ENCODE peak calls at places on chromosomes 11 and 22, in six cellular contexts. A, F, E, U, M and L are unnamed samples.

GRCh38 chr11:118462178-118462577 is 25.9 kb downstream of the KMT2A start:
- DNase-seq in E (no peak), A (no peak), U (no peak), F (no peak), M (no peak), L (no peak)

GRCh38 chr11:96341237-96342130 is 1.5 kb downstream of the MAML2 start:
- DNase-seq in U (peak), M (peak), E (peak), A (peak), F (peak), L (peak)

GRCh38 chr11:86091566-86091965 is 22.7 kb upstream of the PICALM start:
- DNase-seq in M (no peak), A (peak), U (no peak), F (no peak), E (peak), L (peak)

GRCh38 chr22:43798492-43798891 is 13.6 kb downstream of the EFCAB6 start:
- DNase-seq in A (peak), U (no peak), F (no peak), M (no peak), E (no peak), L (no peak)

GRCh38 chr11:79201637-79202347 is 239.0 kb downstream of the TENM4 start:
- DNase-seq in E (no peak), U (no peak), A (no peak), M (no peak), F (no peak), L (no peak)

GRCh38 chr22:22884010-22884887 is 3.4 kb upstream of the IGLL5 start:
- DNase-seq in U (no peak), F (peak), E (peak), M (peak), A (peak), L (peak)

GRCh38 chr22:24516301-24516737 is 21.2 kb downstream of the UPB1 start:
- DNase-seq in A (peak), E (peak), M (no peak), U (peak), F (no peak), L (peak)

GRCh38 chr11:64667154-64667745 is 55.7 kb downstream of the NRXN2 start:
- DNase-seq in F (no peak), U (no peak), E (no peak), M (no peak), A (no peak), L (no peak)

GRCh38 chr11:71998061-71998460 is 648 bp upstream of the IL18BP start:
- DNase-seq in M (no peak), U (no peak), F (no peak), A (no peak), E (no peak), L (no peak)

GRCh38 chr11:86591631-86592030 is 80.8 kb downstream of the ME3 start:
- DNase-seq in E (no peak), U (no peak), M (no peak), A (no peak), F (no peak), L (no peak)

GRCh38 chr22:17754233-17754925 is 19.9 kb downstream of the BID start:
- DNase-seq in A (no peak), F (no peak), U (no peak), E (no peak), M (no peak), L (no peak)

GRCh38 chr11:290621-291231 is 1.8 kb downstream of the PGGHG start:
- DNase-seq in U (peak), M (peak), A (no peak), E (no peak), F (no peak), L (no peak)

GRCh38 chr11:126917531-126918204 is 82.9 kb downstream of the KIRREL3 start:
- DNase-seq in U (no peak), E (peak), M (no peak), A (peak), F (no peak), L (peak)

GRCh38 chr22:35782504-35782903 is 64.8 kb downstream of the APOL5 start:
- DNase-seq in E (peak), M (no peak), F (no peak), U (no peak), A (no peak), L (no peak)

GRCh38 chr11:76592961-76593360 is 77.6 kb downstream of the LRRC32 start:
- DNase-seq in E (no peak), F (no peak), M (no peak), A (no peak), U (no peak), L (no peak)

GRCh38 chr11:69295079-69295994 is 1.4 kb downstream of the MYEOV start:
- DNase-seq in M (no peak), A (no peak), E (no peak), U (no peak), F (no peak), L (no peak)

GRCh38 chr22:27108425-27109114 is 451.2 kb downstream of the MIAT start:
- DNase-seq in F (no peak), A (no peak), U (no peak), M (peak), E (peak), L (peak)

GRCh38 chr22:26949193-26949592 is 291.8 kb downstream of the MIAT start:
- DNase-seq in M (no peak), E (peak), U (no peak), A (peak), F (no peak), L (peak)

GRCh38 chr11:67544591-67545242 is 21.5 kb upstream of the CABP2 start:
- DNase-seq in F (no peak), U (no peak), E (peak), M (no peak), A (no peak), L (no peak)

GRCh38 chr11:127925430-127925829 is 661.9 kb downstream of the ETS1 start:
- DNase-seq in M (no peak), F (no peak), U (no peak), E (no peak), A (peak), L (peak)

GRCh38 chr22:36397081-36397766 is 9.5 kb upstream of the MYH9 start:
- DNase-seq in E (peak), U (no peak), F (no peak), M (no peak), A (peak), L (peak)

GRCh38 chr22:43726296-43726695 is 85.8 kb downstream of the EFCAB6 start:
- DNase-seq in M (no peak), F (no peak), A (peak), E (no peak), U (no peak), L (peak)

GRCh38 chr11:88535916-88536547 is 198.5 kb upstream of the CTSC start:
- DNase-seq in U (no peak), E (peak), A (peak), F (no peak), M (no peak), L (peak)

GRCh38 chr11:21866781-21867180 is 326.1 kb upstream of the ANO5 start:
- DNase-seq in E (no peak), A (no peak), U (no peak), M (no peak), F (no peak), L (no peak)

GRCh38 chr22:33861216-33861875 is 58.9 kb downstream of the LARGE1 start:
- DNase-seq in M (no peak), E (no peak), A (no peak), F (no peak), U (no peak), L (no peak)

GRCh38 chr11:8988329-8989234 is 15.2 kb downstream of the NRIP3 start:
- DNase-seq in E (no peak), F (no peak), M (no peak), U (no peak), A (peak), L (peak)

GRCh38 chr11:134728186-134728585 is 316.1 kb upstream of the B3GAT1 start:
- DNase-seq in A (no peak), M (no peak), F (no peak), U (no peak), E (no peak), L (no peak)

GRCh38 chr22:25183959-25184619 is 15.6 kb upstream of the CRYBB3 start:
- DNase-seq in E (no peak), M (no peak), A (no peak), F (no peak), U (peak), L (no peak)

GRCh38 chr11:39745401-39745800 is 1714.1 kb downstream of the LRRC4C start:
- DNase-seq in E (no peak), M (no peak), U (no peak), A (no peak), F (no peak), L (no peak)

GRCh38 chr11:81644239-81644840 is 1089.3 kb downstream of the FAM181B start:
- DNase-seq in A (peak), U (no peak), F (no peak), M (no peak), E (peak), L (peak)

GRCh38 chr11:61766353-61766841 is 14.0 kb downstream of the MYRF start:
- DNase-seq in M (no peak), E (peak), F (no peak), U (peak), A (peak), L (peak)

GRCh38 chr11:131064373-131064991 is 148.2 kb upstream of the SNX19 start:
- DNase-seq in A (peak), F (no peak), E (peak), M (peak), U (no peak), L (peak)

GRCh38 chr11:3837793-3838192 is 3.0 kb downstream of the RHOG start:
- DNase-seq in M (no peak), E (peak), F (peak), A (no peak), U (peak), L (peak)

GRCh38 chr11:17063171-17064002 is 14.1 kb downstream of the RPS13 start:
- DNase-seq in M (no peak), F (no peak), A (peak), U (peak), E (peak), L (peak)

GRCh38 chr22:35977136-35977535 is 51.5 kb downstream of the RBFOX2 start:
- DNase-seq in A (peak), F (no peak), E (no peak), M (no peak), U (no peak), L (no peak)

GRCh38 chr22:30031328-30031727 is 48.9 kb upstream of the HORMAD2 start:
- DNase-seq in E (peak), M (no peak), A (no peak), U (no peak), F (no peak), L (no peak)

GRCh38 chr11:76783901-76784813 is 1.0 kb downstream of the TSKU start:
- DNase-seq in E (peak), F (peak), A (peak), M (peak), U (peak), L (peak)

GRCh38 chr11:61042961-61043540 is 59.2 kb upstream of the CD5 start:
- DNase-seq in F (no peak), E (no peak), A (no peak), U (no peak), M (no peak), L (no peak)

GRCh38 chr22:24319451-24319850 is 48.8 kb downstream of the SPECC1L start:
- DNase-seq in F (no peak), A (peak), E (no peak), M (no peak), U (no peak), L (peak)

DNA sequence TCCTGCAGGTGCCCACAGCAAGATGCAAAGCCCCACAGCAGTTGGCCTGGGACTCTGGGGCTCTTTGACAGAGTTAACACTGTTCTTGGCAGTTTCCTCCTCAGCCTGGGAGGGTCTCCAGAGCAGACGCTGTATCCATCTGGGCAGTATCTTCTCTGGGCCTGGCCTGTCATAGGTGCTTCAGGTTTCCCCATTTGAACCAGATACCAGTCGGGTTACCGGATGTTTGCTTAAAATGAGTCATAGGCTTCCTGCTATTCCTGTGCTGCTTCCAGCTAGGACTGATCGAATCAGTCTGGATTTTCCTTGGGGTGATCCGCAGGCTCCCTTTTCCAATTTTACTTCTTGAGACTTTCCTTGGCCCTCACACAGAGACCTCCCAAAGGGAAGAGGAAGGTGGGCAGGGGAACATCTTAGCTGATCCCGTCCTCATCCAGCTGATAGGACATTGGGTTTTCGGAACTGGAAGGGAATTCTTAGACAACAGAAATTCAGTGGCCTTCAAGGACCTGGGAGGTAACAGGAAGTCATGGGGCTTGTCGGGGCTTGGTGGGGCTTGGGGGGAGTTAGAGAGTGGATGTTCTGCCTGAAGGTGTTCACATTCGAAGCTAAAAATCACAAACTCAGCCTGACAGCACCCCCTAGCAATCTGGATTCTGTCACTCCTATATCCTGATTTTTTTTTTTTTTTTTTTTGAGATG is 2.4 kb upstream of the RANGAP1 start:
- DNase-seq in A (peak), U (no peak), F (no peak), M (peak), E (peak), L (peak)
- H3K4me3 ChIP-seq in A (no peak), U (no peak), F (no peak), M (no peak), E (no peak), L (no peak)

GRCh38 chr11:2171531-2171930 is at the start of gene TH:
- DNase-seq in U (no peak), M (no peak), E (no peak), A (no peak), F (no peak), L (no peak)

GRCh38 chr11:2172676-2173075 is 1.1 kb upstream of the TH start:
- DNase-seq in F (no peak), M (no peak), A (no peak), U (no peak), E (no peak), L (no peak)

GRCh38 chr11:2173761-2174160 is 2.1 kb upstream of the TH start:
- DNase-seq in U (no peak), A (no peak), F (no peak), E (no peak), M (no peak), L (no peak)

GRCh38 chr11:2174361-2174760 is 2.7 kb upstream of the TH start:
- DNase-seq in U (no peak), F (no peak), E (no peak), M (no peak), A (no peak), L (no peak)

GRCh38 chr11:2173150-2173693 is 1.6 kb upstream of the TH start:
- DNase-seq in M (no peak), A (no peak), U (no peak), F (no peak), E (no peak), L (no peak)
- TF ChIP-seq CTCF in M (no peak), A (peak), U (peak), F (no peak), E (peak), L (peak)

DNA sequence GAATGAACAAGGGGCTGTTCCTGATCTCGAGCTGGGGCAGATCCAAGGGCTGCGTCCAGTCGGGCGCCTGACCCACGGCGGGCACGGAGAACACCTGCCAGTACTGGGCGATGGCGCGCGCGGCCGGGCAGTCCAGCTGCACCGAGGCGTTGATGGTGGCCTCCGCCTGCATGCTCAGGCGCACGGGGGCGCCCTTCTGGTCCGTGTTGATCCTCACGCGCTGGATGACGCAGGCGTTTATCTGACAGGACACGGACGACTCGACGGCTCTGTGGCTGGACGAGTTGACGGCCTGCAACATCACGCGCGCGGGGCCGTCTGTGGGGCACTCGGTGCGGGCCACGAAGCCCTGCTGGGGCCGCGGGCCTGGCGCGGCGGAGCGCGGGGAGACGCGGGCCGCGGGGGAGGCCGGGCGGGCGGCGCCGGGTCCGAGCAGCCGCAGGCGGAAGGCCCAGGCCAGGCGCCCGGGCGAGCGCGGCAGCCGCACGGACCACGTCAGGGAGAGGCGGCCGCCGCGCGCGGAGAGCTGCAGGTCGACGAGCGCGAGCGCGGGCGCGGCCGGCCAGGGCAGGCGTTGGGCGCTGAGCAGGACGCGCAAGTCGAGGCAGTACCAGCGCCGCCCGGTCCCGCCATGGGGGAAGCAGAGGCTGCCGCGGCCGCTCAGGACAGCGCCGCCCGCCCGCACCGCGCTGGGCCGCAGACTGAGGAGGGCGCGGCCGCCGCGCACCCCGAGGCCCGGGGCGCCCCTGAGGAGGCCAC is 515 bp downstream of the PKDREJ start:
- DNase-seq in U (peak), M (peak), E (peak), F (peak), A (peak), L (peak)
- H3K4me3 ChIP-seq in U (peak), M (no peak), E (no peak), F (peak), A (no peak), L (no peak)

GRCh38 chr11:28393348-28393747 is 285.2 kb downstream of the METTL15 start:
- DNase-seq in A (no peak), U (no peak), M (no peak), F (no peak), E (no peak), L (no peak)
- TF ChIP-seq CTCF in A (no peak), U (no peak), M (no peak), F (no peak), E (no peak), L (no peak)

GRCh38 chr11:105611837-105612480 is 2.1 kb downstream of the GRIA4 start:
- DNase-seq in A (no peak), U (no peak), E (no peak), M (no peak), F (no peak), L (no peak)
- H3K4me3 ChIP-seq in A (peak), U (no peak), E (no peak), M (no peak), F (no peak), L (no peak)

GRCh38 chr11:14306481-14306880 is 52.5 kb downstream of the RRAS2 start:
- DNase-seq in F (no peak), U (no peak), A (no peak), E (no peak), M (no peak), L (no peak)
- TF ChIP-seq CTCF in F (no peak), U (no peak), A (no peak), E (no peak), M (no peak), L (peak)

GRCh38 chr11:114058871-114059277 is 637 bp upstream of the ZBTB16 start:
- DNase-seq in A (no peak), U (peak), M (no peak), E (peak), F (no peak), L (no peak)
- H3K4me3 ChIP-seq in A (no peak), U (peak), M (peak), E (peak), F (peak), L (peak)

GRCh38 chr11:58286249-58286648 is 18.2 kb upstream of the OR10W1 start:
- DNase-seq in E (peak), A (peak), F (no peak), M (no peak), U (no peak), L (peak)
- TF ChIP-seq CTCF in E (peak), A (peak), F (peak), M (peak), U (peak), L (peak)

DNA sequence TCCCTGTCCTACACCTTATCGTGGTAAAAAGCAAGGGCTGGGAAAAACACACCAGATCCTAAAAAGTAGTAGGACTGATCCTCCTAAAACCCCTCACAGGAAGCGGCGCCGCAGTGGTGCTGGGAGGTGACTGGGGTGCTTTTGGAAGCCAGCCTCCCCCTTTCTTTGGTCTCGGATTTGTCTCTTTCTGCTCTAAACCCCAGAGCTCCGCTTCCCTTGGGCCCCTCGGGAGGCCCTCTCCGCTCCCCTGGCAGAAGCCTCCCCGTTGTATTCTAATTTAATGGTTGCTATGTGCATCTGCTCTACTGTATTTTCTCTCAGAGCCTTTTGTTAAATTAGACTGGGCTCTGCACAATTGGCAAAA is 587.8 kb downstream of the OPCML start:
- DNase-seq in U (no peak), F (no peak), E (no peak), M (no peak), A (no peak), L (no peak)
- H3K4me3 ChIP-seq in U (no peak), F (no peak), E (no peak), M (no peak), A (no peak), L (no peak)